ENCODE peak calls at places on chromosome 3, in four cellular contexts. C is GM23338, I is psoas muscle, X is osteocyte. S is an unnamed sample.

GRCh38 chr3:8755097-8755496 is 14.3 kb downstream of the OXTR start:
- DNase-seq in I (no peak), X (no peak), C (no peak), S (no peak)

GRCh38 chr3:38491215-38491614 is 4.9 kb upstream of the EXOG start:
- DNase-seq in I (no peak), C (no peak), X (no peak), S (no peak)

GRCh38 chr3:48571938-48572337 is 8.4 kb upstream of the UCN2 start:
- DNase-seq in I (no peak), X (no peak), C (no peak), S (no peak)

GRCh38 chr3:24288538-24289236 is 206.0 kb downstream of the THRB start:
- DNase-seq in I (peak; percentile 16), X (no peak), C (no peak), S (no peak)

GRCh38 chr3:43796041-43796596 is 105.4 kb downstream of the ABHD5 start:
- DNase-seq in C (no peak), X (peak; percentile 42), I (no peak), S (no peak)

GRCh38 chr3:72887378-72887722 is 496 bp upstream of the GXYLT2 start:
- DNase-seq in I (no peak), X (no peak), C (no peak), S (no peak)

GRCh38 chr3:179196700-179197099 is 48.5 kb downstream of the PIK3CA start:
- DNase-seq in X (no peak), I (no peak), C (peak; percentile 64), S (no peak)

GRCh38 chr3:78086150-78086549 is 1046.3 kb downstream of the ROBO2 start:
- DNase-seq in I (no peak), C (no peak), X (no peak), S (no peak)

GRCh38 chr3:28316226-28316625 is 32.3 kb upstream of the ZCWPW2 start:
- DNase-seq in X (no peak), I (no peak), C (no peak), S (no peak)

GRCh38 chr3:114880078-114880477 is 267.0 kb downstream of the ZBTB20 start:
- DNase-seq in X (no peak), I (no peak), C (no peak), S (no peak)

GRCh38 chr3:14793126-14793857 is 25.5 kb upstream of the FGD5 start:
- DNase-seq in C (no peak), I (peak; percentile 29), X (no peak), S (no peak)

GRCh38 chr3:195064300-195064931 is 206.5 kb downstream of the XXYLT1 start:
- DNase-seq in I (no peak), C (no peak), X (no peak), S (no peak)

GRCh38 chr3:179738998-179739397 is 86.2 kb downstream of the USP13 start:
- DNase-seq in I (no peak), C (no peak), X (no peak), S (no peak)

GRCh38 chr3:187571701-187572100 is 98.5 kb downstream of the SST start:
- DNase-seq in C (no peak), I (no peak), X (no peak), S (no peak)

GRCh38 chr3:151468284-151468917 is 7.5 kb upstream of the IGSF10 start:
- DNase-seq in I (no peak), X (no peak), C (peak; percentile 94), S (no peak)

GRCh38 chr3:122794483-122794778 is 438 bp upstream of the SLC49A4 start:
- DNase-seq in X (no peak), I (no peak), C (no peak), S (no peak)

GRCh38 chr3:177618873-177619771 is 421.8 kb upstream of the TBL1XR1 start:
- DNase-seq in X (no peak), I (no peak), C (no peak), S (no peak)

GRCh38 chr3:181711325-181712135 is at the start of gene SOX2:
- DNase-seq in X (peak; percentile 89), I (peak; percentile 56), C (peak; percentile 93), S (peak; percentile 81)

GRCh38 chr3:54053201-54053600 is 69.2 kb upstream of the CACNA2D3 start:
- DNase-seq in X (no peak), I (no peak), C (no peak), S (peak; percentile 43)

GRCh38 chr3:108406661-108407206 is 103.7 kb downstream of the MYH15 start:
- DNase-seq in I (no peak), C (peak; percentile 62), X (no peak), S (no peak)

GRCh38 chr3:43906847-43907507 is 216.2 kb downstream of the ABHD5 start:
- DNase-seq in C (no peak), I (no peak), X (no peak), S (peak; percentile 28)

GRCh38 chr3:128309026-128309425 is 155.7 kb downstream of the EEFSEC start:
- DNase-seq in I (no peak), C (no peak), X (peak; percentile 53), S (no peak)

GRCh38 chr3:23325466-23326065 is 122.4 kb downstream of the UBE2E2 start:
- DNase-seq in X (no peak), I (no peak), C (no peak), S (no peak)

GRCh38 chr3:63662500-63662899 is 10.0 kb downstream of the SNTN start:
- DNase-seq in C (peak; percentile 66), I (no peak), X (no peak), S (no peak)

GRCh38 chr3:56795097-56795806 is 6.5 kb downstream of the ARHGEF3 start:
- DNase-seq in C (no peak), X (no peak), I (no peak), S (no peak)

GRCh38 chr3:55525436-55525835 is 38.3 kb upstream of the WNT5A start:
- DNase-seq in X (no peak), I (no peak), C (no peak), S (no peak)

GRCh38 chr3:171867976-171868375 is 24.8 kb downstream of the TMEM212 start:
- DNase-seq in C (peak; percentile 89), X (no peak), I (no peak), S (no peak)

GRCh38 chr3:25962255-25962654 is 172.4 kb downstream of the OXSM start:
- DNase-seq in I (no peak), X (no peak), C (peak; percentile 87), S (no peak)

GRCh38 chr3:81666502-81667121 is 94.8 kb downstream of the GBE1 start:
- DNase-seq in C (peak; percentile 9), I (no peak), X (no peak), S (no peak)

GRCh38 chr3:135987647-135988046 is 22.1 kb downstream of the PPP2R3A start:
- DNase-seq in X (no peak), I (no peak), C (no peak), S (no peak)

GRCh38 chr3:49719214-49719884 is at the start of gene AMIGO3:
- DNase-seq in I (peak; percentile 97), C (peak; percentile 99), X (peak; percentile 97), S (peak; percentile 97)
- TF ChIP-seq CTCF in I (peak; percentile 56), C (peak; percentile 36), X (peak; percentile 69), S (peak; percentile 71)

DNA sequence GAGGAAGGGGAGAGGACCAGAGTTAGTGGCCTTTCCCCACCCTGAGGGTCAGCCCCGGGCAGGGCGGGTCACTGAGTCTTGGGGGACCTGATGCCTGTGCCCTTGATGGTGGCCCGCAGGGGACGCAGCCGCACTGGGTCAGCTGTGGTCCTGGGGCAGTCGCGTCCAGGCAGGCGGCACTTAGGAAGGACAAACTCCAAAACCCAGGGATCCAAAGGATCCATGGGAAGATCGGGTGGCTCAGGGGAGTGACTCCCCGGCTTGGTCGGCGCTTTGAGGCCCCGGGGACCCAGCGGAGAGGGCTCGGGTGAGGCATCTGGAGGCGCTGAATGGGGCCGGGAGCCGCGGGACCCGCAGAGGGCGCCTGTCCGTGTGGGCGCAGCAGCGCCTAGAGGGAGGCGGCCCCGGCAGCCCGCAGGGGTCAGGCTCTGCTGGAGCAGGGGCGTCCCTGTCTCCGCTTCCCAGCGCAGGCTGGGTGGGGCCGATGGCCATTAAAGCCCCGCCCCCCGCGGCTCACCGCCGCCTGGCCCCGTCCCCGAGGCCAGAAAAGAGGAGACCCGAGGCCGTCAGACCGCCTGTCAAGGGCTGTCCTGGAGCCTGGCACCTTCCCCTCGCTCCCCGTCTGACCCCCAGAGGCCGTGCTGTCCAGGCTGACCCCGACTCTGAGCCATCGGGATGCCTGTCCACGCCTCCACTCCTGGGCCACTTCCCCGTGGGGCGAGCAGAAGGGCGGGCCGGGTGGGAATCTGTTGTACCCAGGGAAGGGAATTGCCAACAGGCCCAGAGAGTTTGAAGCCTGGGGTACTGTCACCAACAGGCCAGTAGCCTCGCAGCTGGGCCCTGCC is 17.4 kb downstream of the CIDEC start:
- DNase-seq in C (peak; percentile 84), X (no peak), I (peak; percentile 70), S (peak; percentile 79)
- TF ChIP-seq CTCF in C (peak; percentile 28), X (no peak), I (peak; percentile 44), S (no peak)

GRCh38 chr3:51974277-51974962 is 444 bp upstream of the ABHD14A start:
- DNase-seq in C (no peak), X (no peak), I (peak; percentile 50), S (no peak)
- TF ChIP-seq CTCF in C (no peak), X (no peak), I (no peak), S (peak; percentile 69)

GRCh38 chr3:16658004-16658932 is 53.0 kb upstream of the DAZL start:
- DNase-seq in I (no peak), X (no peak), C (peak; percentile 69), S (peak; percentile 25)
- TF ChIP-seq CTCF in I (no peak), X (peak; percentile 28), C (peak; percentile 48), S (no peak)

GRCh38 chr3:84547971-84548970 is 410.5 kb upstream of the CADM2 start:
- DNase-seq in I (peak; percentile 10), X (no peak), C (peak; percentile 88), S (peak; percentile 27)
- TF ChIP-seq CTCF in I (peak; percentile 47), X (peak; percentile 68), C (peak; percentile 64), S (peak; percentile 60)

DNA sequence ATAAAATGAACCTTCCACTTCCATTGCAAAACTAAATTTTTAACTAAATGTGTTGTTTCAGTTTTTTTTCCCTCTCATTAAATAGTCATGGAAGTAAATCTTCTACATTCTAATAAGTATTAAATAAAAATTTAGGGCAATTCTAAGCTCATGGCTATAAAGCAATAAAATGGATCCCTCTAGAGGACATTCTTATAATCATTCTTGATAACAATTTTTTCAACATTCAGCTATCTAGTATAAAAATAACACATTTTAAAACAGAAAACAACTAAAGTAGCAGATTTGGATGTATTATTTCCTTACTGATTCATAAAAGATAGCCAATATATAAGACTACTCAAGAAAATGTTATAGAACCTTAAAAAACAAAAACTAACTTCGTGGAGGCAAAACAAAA is 393.1 kb downstream of the PLOD2 start:
- DNase-seq in C (peak; percentile 8), I (no peak), X (no peak), S (no peak)
- TF ChIP-seq CTCF in C (peak; percentile 58), I (no peak), X (peak; percentile 55), S (peak; percentile 52)